ENCODE peak calls at places on chromosomes 11 and 22, in six cellular contexts. One of them, this sample, is unnamed.
A peak's percentile ranks its signal among the peaks of the same experiment; 100 is the strongest.

GRCh38 chr22:31089101-31090100 is 8.3 kb downstream of the SMTN start:
- DNase-seq in neural progenitor cell: peak; percentile 61
- DNase-seq in PC-9: no peak
- DNase-seq in HCT116: no peak
- DNase-seq in GM23248: peak; percentile 64
- DNase-seq in OCI-LY7: peak; percentile 64
- DNase-seq in this sample: peak; percentile 61

GRCh38 chr11:69367211-69367964 is 73.4 kb downstream of the MYEOV start:
- DNase-seq in PC-9: no peak
- DNase-seq in neural progenitor cell: no peak
- DNase-seq in GM23248: peak; percentile 18
- DNase-seq in OCI-LY7: no peak
- DNase-seq in HCT116: no peak
- DNase-seq in this sample: no peak

GRCh38 chr11:18347471-18348125 is 25.2 kb downstream of the GTF2H1 start:
- DNase-seq in OCI-LY7: no peak
- DNase-seq in GM23248: peak; percentile 91
- DNase-seq in HCT116: no peak
- DNase-seq in neural progenitor cell: no peak
- DNase-seq in PC-9: no peak
- DNase-seq in this sample: no peak

GRCh38 chr22:41620646-41621098 is at the start of gene DESI1:
- DNase-seq in PC-9: no peak
- DNase-seq in GM23248: peak; percentile 55
- DNase-seq in OCI-LY7: no peak
- DNase-seq in neural progenitor cell: no peak
- DNase-seq in HCT116: no peak
- DNase-seq in this sample: peak; percentile 62

GRCh38 chr11:726278-726915 is 20.4 kb downstream of the EPS8L2 start:
- DNase-seq in PC-9: peak; percentile 85
- DNase-seq in HCT116: no peak
- DNase-seq in GM23248: peak; percentile 73
- DNase-seq in neural progenitor cell: peak; percentile 55
- DNase-seq in OCI-LY7: peak; percentile 62
- DNase-seq in this sample: peak; percentile 82

GRCh38 chr11:118318112-118319030 is 13.8 kb downstream of the CD3E start:
- DNase-seq in GM23248: no peak
- DNase-seq in HCT116: no peak
- DNase-seq in PC-9: peak; percentile 85
- DNase-seq in OCI-LY7: peak; percentile 84
- DNase-seq in neural progenitor cell: no peak
- DNase-seq in this sample: no peak

GRCh38 chr11:115761348-115761747 is 257.1 kb upstream of the CADM1 start:
- DNase-seq in PC-9: no peak
- DNase-seq in HCT116: no peak
- DNase-seq in OCI-LY7: no peak
- DNase-seq in neural progenitor cell: no peak
- DNase-seq in GM23248: no peak
- DNase-seq in this sample: no peak

GRCh38 chr11:8838248-8838647 is 72.7 kb upstream of the AKIP1 start:
- DNase-seq in GM23248: peak; percentile 89
- DNase-seq in OCI-LY7: no peak
- DNase-seq in PC-9: no peak
- DNase-seq in HCT116: no peak
- DNase-seq in neural progenitor cell: no peak
- DNase-seq in this sample: no peak

GRCh38 chr11:131474947-131475346 is 104.5 kb downstream of the NTM start:
- DNase-seq in OCI-LY7: no peak
- DNase-seq in neural progenitor cell: no peak
- DNase-seq in PC-9: no peak
- DNase-seq in HCT116: no peak
- DNase-seq in GM23248: no peak
- DNase-seq in this sample: no peak

GRCh38 chr22:18062421-18062820 is 15.4 kb upstream of the PEX26 start:
- DNase-seq in PC-9: no peak
- DNase-seq in OCI-LY7: no peak
- DNase-seq in GM23248: no peak
- DNase-seq in HCT116: no peak
- DNase-seq in neural progenitor cell: no peak
- DNase-seq in this sample: no peak

GRCh38 chr11:86818466-86819282 is 18.3 kb downstream of the PRSS23 start:
- DNase-seq in HCT116: peak; percentile 52
- DNase-seq in neural progenitor cell: peak; percentile 73
- DNase-seq in GM23248: peak; percentile 90
- DNase-seq in OCI-LY7: peak; percentile 58
- DNase-seq in PC-9: peak; percentile 77
- DNase-seq in this sample: peak; percentile 79

GRCh38 chr11:2929511-2929879 is 275 bp upstream of the PHLDA2 start:
- DNase-seq in GM23248: peak; percentile 91
- DNase-seq in PC-9: peak; percentile 61
- DNase-seq in neural progenitor cell: peak; percentile 57
- DNase-seq in OCI-LY7: no peak
- DNase-seq in HCT116: peak; percentile 52
- DNase-seq in this sample: peak; percentile 87
- H2AFZ ChIP-seq in GM23248: peak overlapping the region; percentile 59
- H2AFZ ChIP-seq in PC-9: no peak overlapping the region
- H2AFZ ChIP-seq in neural progenitor cell: no peak overlapping the region
- H2AFZ ChIP-seq in OCI-LY7: no peak overlapping the region
- H2AFZ ChIP-seq in HCT116: no peak overlapping the region
- H2AFZ ChIP-seq in this sample: peak overlapping the region; percentile 18

GRCh38 chr22:46830001-46830715 is 67.7 kb downstream of the TBC1D22A start:
- DNase-seq in neural progenitor cell: no peak
- DNase-seq in PC-9: no peak
- DNase-seq in OCI-LY7: no peak
- DNase-seq in GM23248: peak; percentile 86
- DNase-seq in HCT116: no peak
- DNase-seq in this sample: peak; percentile 27
- H3K4me2 ChIP-seq in neural progenitor cell: no peak overlapping the region
- H3K4me2 ChIP-seq in PC-9: peak overlapping the region; percentile 51
- H3K4me2 ChIP-seq in OCI-LY7: no peak overlapping the region
- H3K4me2 ChIP-seq in GM23248: peak overlapping the region; percentile 87
- H3K4me2 ChIP-seq in HCT116: peak overlapping the region; percentile 15
- H3K4me2 ChIP-seq in this sample: peak overlapping the region; percentile 56

GRCh38 chr11:126995989-126996388 is 4.6 kb downstream of the KIRREL3 start:
- DNase-seq in HCT116: no peak
- DNase-seq in neural progenitor cell: no peak
- DNase-seq in OCI-LY7: no peak
- DNase-seq in PC-9: no peak
- DNase-seq in GM23248: no peak
- DNase-seq in this sample: no peak

GRCh38 chr11:126991596-126991995 is 9.0 kb downstream of the KIRREL3 start:
- DNase-seq in neural progenitor cell: no peak
- DNase-seq in HCT116: no peak
- DNase-seq in OCI-LY7: no peak
- DNase-seq in PC-9: peak; percentile 28
- DNase-seq in GM23248: peak; percentile 90
- DNase-seq in this sample: no peak

GRCh38 chr11:126992065-126992803 is 8.3 kb downstream of the KIRREL3 start:
- DNase-seq in GM23248: peak; percentile 99
- DNase-seq in OCI-LY7: no peak
- DNase-seq in PC-9: peak; percentile 35
- DNase-seq in HCT116: no peak
- DNase-seq in neural progenitor cell: no peak
- DNase-seq in this sample: no peak

GRCh38 chr11:126992804-126993111 is 7.8 kb downstream of the KIRREL3 start:
- DNase-seq in HCT116: no peak
- DNase-seq in neural progenitor cell: no peak
- DNase-seq in PC-9: peak; percentile 3
- DNase-seq in GM23248: peak; percentile 92
- DNase-seq in OCI-LY7: no peak
- DNase-seq in this sample: no peak

DNA sequence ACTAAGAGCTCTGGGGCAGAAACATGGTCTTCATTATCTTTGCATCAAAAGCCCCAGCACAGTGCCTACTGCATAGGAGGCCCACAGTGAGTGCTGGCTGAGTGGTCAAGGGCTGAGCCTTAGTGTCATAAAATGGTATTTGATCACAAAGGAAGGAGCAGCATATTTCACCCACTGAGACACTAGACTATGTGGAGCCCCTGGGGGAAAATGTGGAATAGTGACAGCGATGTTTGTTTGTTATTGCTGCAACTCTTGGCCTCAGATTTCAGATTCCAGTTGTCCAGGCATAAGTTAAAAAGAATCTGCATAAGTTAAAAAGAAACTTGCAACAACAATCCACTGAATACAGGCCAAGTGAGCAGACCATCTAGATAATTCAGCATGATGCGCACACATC is 7.0 kb downstream of the KIRREL3 start:
- DNase-seq in PC-9: peak; percentile 10
- DNase-seq in GM23248: peak; percentile 79
- DNase-seq in OCI-LY7: no peak
- DNase-seq in neural progenitor cell: no peak
- DNase-seq in HCT116: no peak
- DNase-seq in this sample: no peak
- H3K4me1 ChIP-seq in PC-9: no peaks in the 10 kb centered on the region
- H3K4me1 ChIP-seq in GM23248: peaks cover 77% of the 10 kb centered on the region
- H3K4me1 ChIP-seq in OCI-LY7: no peaks in the 10 kb centered on the region
- H3K4me1 ChIP-seq in neural progenitor cell: peaks cover 6% of the 10 kb centered on the region
- H3K4me1 ChIP-seq in HCT116: no peaks in the 10 kb centered on the region
- H3K4me1 ChIP-seq in this sample: no peaks in the 10 kb centered on the region

DNA sequence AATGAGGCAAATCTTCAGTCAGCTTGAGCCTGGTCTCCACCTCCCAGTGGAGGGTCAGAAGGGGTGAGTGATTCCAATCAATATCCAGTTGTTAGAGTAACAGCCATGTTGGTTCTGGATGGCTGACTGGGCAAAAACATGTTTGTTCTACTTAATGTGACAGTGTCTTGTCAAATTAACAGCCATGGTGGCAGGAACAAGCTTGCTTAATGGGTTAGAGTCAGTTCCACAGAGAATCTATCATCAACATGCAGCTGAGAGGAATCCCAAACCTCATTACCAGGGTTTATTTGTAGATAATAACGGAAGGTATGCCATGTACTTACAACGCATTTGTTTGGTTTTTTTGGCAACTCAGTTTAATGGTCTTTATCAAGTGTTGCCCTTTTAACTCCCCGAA is 133.2 kb downstream of the SLC17A6 start:
- DNase-seq in PC-9: no peak
- DNase-seq in neural progenitor cell: no peak
- DNase-seq in GM23248: no peak
- DNase-seq in OCI-LY7: no peak
- DNase-seq in HCT116: no peak
- DNase-seq in this sample: no peak
- H2AFZ ChIP-seq in PC-9: no peak overlapping the region
- H2AFZ ChIP-seq in neural progenitor cell: no peak overlapping the region
- H2AFZ ChIP-seq in GM23248: no peak overlapping the region
- H2AFZ ChIP-seq in OCI-LY7: no peak overlapping the region
- H2AFZ ChIP-seq in HCT116: no peak overlapping the region
- H2AFZ ChIP-seq in this sample: no peak overlapping the region

GRCh38 chr22:45934659-45935341 is 42.2 kb downstream of the WNT7B start:
- DNase-seq in OCI-LY7: no peak
- DNase-seq in neural progenitor cell: no peak
- DNase-seq in HCT116: peak; percentile 93
- DNase-seq in PC-9: peak; percentile 97
- DNase-seq in GM23248: peak; percentile 96
- DNase-seq in this sample: peak; percentile 45
- H3K4me2 ChIP-seq in OCI-LY7: no peak overlapping the region
- H3K4me2 ChIP-seq in neural progenitor cell: no peak overlapping the region
- H3K4me2 ChIP-seq in HCT116: peak overlapping the region; percentile 95
- H3K4me2 ChIP-seq in PC-9: peak overlapping the region; percentile 75
- H3K4me2 ChIP-seq in GM23248: peak overlapping the region; percentile 70
- H3K4me2 ChIP-seq in this sample: no peak overlapping the region

This sample was measured in hepatocyte.